ENCODE peak calls at places on chromosomes 2 and 18, in eight cellular contexts. M is tibial artery; X is HepG2; U is CD8-positive, alpha-beta memory T cell; B is BJ; Z is left ventricle myocardium inferior; E is heart left ventricle; O is adipocyte. T is an unnamed sample.

GRCh38 chr2:53131416-53131815 is 636.2 kb upstream of the CHAC2 start:
- DNase-seq in B (no peak), Z (no peak), M (no peak), O (peak), U (no peak), E (no peak), X (no peak), T (no peak)

GRCh38 chr2:127575185-127575765 is 39.8 kb downstream of the MYO7B start:
- DNase-seq in Z (no peak), X (no peak), O (no peak), B (no peak), M (no peak), E (no peak), U (no peak), T (no peak)

GRCh38 chr2:190344275-190344827 is 962 bp downstream of the INPP1 start:
- DNase-seq in E (peak), O (peak), B (no peak), X (peak), U (no peak), M (no peak), Z (peak), T (peak)

GRCh38 chr18:64765908-64766307 is 617.0 kb upstream of the LINC00305 start:
- DNase-seq in X (no peak), Z (no peak), E (no peak), M (no peak), U (no peak), O (no peak), B (no peak), T (no peak)

GRCh38 chr18:45978084-45978483 is 11.0 kb upstream of the EPG5 start:
- DNase-seq in E (no peak), O (no peak), X (no peak), U (no peak), M (no peak), Z (no peak), B (no peak), T (no peak)

GRCh38 chr2:122390406-122390805 is 635.0 kb downstream of the TSN start:
- DNase-seq in B (no peak), X (no peak), O (no peak), U (no peak), Z (no peak), M (no peak), E (no peak), T (no peak)

GRCh38 chr2:182587831-182588230 is 128.2 kb upstream of the DNAJC10 start:
- DNase-seq in O (peak), B (peak), M (no peak), X (no peak), E (no peak), Z (no peak), U (no peak), T (no peak)

GRCh38 chr2:240759454-240759853 is 60.6 kb downstream of the KIF1A start:
- DNase-seq in U (no peak), Z (no peak), B (no peak), E (no peak), O (no peak), X (no peak), M (no peak), T (no peak)

GRCh38 chr2:217227794-217228193 is 367.9 kb upstream of the TNP1 start:
- DNase-seq in E (no peak), Z (no peak), U (no peak), M (no peak), B (no peak), X (no peak), O (no peak), T (no peak)

GRCh38 chr2:237931205-237931721 is 35.6 kb upstream of the UBE2F start:
- DNase-seq in Z (no peak), B (peak), E (no peak), U (no peak), X (no peak), O (peak), M (peak), T (no peak)

GRCh38 chr2:64538764-64539433 is 14.8 kb downstream of the AFTPH start:
- DNase-seq in M (no peak), U (no peak), B (no peak), Z (no peak), E (no peak), X (no peak), O (peak), T (no peak)

GRCh38 chr18:8480506-8481328 is 128.5 kb upstream of the RAB12 start:
- DNase-seq in O (peak), U (no peak), Z (peak), E (peak), M (no peak), X (peak), B (no peak), T (no peak)

GRCh38 chr18:845152-845819 is 33.2 kb upstream of the YES1 start:
- DNase-seq in E (no peak), O (peak), B (peak), U (no peak), M (no peak), X (peak), Z (no peak), T (no peak)

GRCh38 chr18:8339958-8340357 is 269.3 kb upstream of the RAB12 start:
- DNase-seq in B (no peak), O (no peak), M (no peak), E (peak), X (no peak), Z (peak), U (no peak), T (no peak)

GRCh38 chr2:37809525-37809924 is 115.6 kb upstream of the RMDN2 start:
- DNase-seq in X (no peak), B (no peak), Z (no peak), M (peak), U (no peak), E (no peak), O (peak), T (no peak)

GRCh38 chr2:164840930-164841718 is 499 bp downstream of the COBLL1 start:
- DNase-seq in M (peak), B (no peak), X (peak), U (no peak), Z (peak), E (peak), O (peak), T (peak)

GRCh38 chr2:58195668-58196067 is 45.5 kb downstream of the FANCL start:
- DNase-seq in M (no peak), B (no peak), E (no peak), O (peak), X (no peak), Z (no peak), U (no peak), T (no peak)

GRCh38 chr18:47260138-47260923 is 8.9 kb upstream of the SKOR2 start:
- DNase-seq in O (peak), E (no peak), Z (peak), U (no peak), X (peak), B (no peak), M (no peak), T (peak)

GRCh38 chr18:6145645-6146308 is 250.5 kb upstream of the TMEM200C start:
- DNase-seq in Z (peak), E (peak), X (no peak), U (no peak), B (no peak), M (no peak), O (no peak), T (no peak)

GRCh38 chr2:16256601-16257000 is 316.3 kb downstream of the MYCN start:
- DNase-seq in B (no peak), Z (no peak), M (no peak), X (no peak), E (no peak), U (no peak), O (no peak), T (no peak)

GRCh38 chr2:120005834-120006521 is 6.9 kb upstream of the EPB41L5 start:
- DNase-seq in X (no peak), M (no peak), U (no peak), B (no peak), Z (no peak), O (no peak), E (no peak), T (no peak)

DNA sequence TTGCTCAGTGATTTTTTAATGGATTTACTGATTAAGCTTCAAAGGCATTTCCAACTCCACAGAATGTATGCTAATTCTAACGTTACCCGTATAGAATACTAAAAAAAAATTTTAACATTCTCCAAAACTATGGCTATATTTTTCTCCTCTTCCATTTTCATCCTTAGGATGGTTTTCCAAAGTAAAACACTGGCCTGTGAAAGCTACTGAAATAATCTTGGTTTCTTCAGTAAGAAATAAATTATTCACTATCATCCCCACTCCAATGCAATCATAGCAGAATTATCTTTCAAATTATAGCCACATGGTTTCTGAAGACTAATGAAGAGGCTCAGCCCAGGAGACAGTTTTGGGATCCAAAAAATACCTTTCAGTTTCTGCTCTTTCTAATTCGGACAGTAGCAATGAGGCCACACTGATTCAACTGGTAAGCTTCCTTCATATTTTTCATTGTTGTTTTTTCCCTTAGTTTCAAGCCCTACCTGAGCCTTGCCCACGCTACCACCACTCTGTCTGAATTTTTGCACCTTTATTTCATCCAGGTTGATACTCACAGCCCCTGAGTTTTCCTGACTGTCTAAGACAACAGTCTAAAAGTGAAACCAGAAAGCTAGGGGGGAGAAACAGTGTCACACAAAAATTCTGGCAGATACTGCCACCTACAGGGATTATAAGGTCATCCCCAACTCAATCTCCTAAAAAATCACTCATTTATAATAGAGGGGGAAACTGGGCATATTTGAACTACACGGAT is 887.9 kb downstream of the NRXN1 start:
- DNase-seq in X (peak), B (peak), Z (no peak), M (no peak), O (peak), U (no peak), E (no peak), T (no peak)
- H3K4me3 ChIP-seq in X (peak), B (peak), Z (peak), M (peak), O (peak), U (no peak), E (peak), T (peak)

GRCh38 chr18:2532797-2533196 is 38.5 kb downstream of the METTL4 start:
- DNase-seq in Z (no peak), E (no peak), B (no peak), O (no peak), X (no peak), M (no peak), U (no peak), T (no peak)

GRCh38 chr18:2534906-2535305 is 36.4 kb downstream of the METTL4 start:
- DNase-seq in M (no peak), O (no peak), Z (no peak), U (no peak), E (no peak), B (no peak), X (no peak), T (no peak)

GRCh38 chr18:2529154-2529553 is 42.2 kb downstream of the METTL4 start:
- DNase-seq in O (no peak), B (no peak), U (no peak), E (no peak), X (peak), Z (no peak), M (no peak), T (no peak)

GRCh38 chr18:2535419-2535910 is 35.8 kb downstream of the METTL4 start:
- DNase-seq in O (no peak), Z (no peak), M (no peak), X (no peak), B (no peak), E (no peak), U (no peak), T (no peak)

DNA sequence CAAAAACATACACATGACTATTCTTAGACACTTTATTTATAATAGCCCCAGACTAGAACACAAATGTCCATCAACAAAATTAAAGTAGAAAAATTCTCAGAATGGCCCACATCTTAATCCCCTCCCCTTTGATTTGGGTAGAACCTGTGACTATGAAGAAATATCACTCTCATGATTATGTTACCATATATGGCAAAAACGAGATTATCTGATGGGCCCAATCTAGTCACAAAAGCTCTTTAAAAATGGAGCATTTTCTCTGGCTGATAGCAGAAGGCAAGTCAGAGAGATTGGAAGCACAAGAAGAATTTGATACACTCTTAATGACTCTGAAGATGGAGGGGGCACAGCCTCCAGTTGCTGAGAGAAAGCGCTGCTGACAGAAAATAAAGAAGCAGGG is 39.6 kb downstream of the METTL4 start:
- DNase-seq in X (no peak), O (no peak), E (no peak), Z (no peak), M (no peak), B (no peak), U (no peak), T (no peak)
- H3K4me3 ChIP-seq in X (no peak), O (no peak), E (no peak), Z (no peak), M (no peak), B (no peak), U (no peak), T (no peak)

GRCh38 chr2:177211148-177211547 is 1.4 kb upstream of the HNRNPA3 start:
- DNase-seq in O (no peak), M (no peak), Z (no peak), B (no peak), X (no peak), E (no peak), U (no peak), T (no peak)
- H3K4me3 ChIP-seq in O (peak), M (peak), Z (peak), B (peak), X (peak), E (peak), U (peak), T (peak)

DNA sequence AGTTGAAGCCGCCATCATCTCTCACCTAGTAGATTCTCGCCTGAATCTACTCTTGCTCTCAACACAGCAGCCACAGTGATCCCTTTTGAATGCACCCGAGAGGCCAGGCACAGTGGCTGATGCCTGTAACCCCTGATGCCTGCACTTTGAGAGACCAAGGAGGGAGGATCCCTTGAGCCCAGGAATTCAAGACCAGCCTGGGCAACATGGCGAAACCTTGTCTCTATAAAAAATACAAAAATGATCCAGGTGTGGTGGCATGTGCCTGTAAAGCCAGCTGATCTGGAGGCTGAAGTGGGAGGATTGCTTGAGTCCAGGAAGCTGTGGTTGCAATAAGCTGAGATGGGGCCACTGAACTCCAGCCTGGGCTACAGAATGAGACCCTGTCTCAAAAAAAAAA is 60.3 kb upstream of the EML4 start:
- DNase-seq in U (no peak), M (no peak), E (no peak), X (no peak), Z (no peak), B (no peak), O (no peak), T (no peak)
- H3K4me3 ChIP-seq in U (no peak), M (no peak), E (no peak), X (no peak), Z (no peak), B (no peak), O (no peak), T (no peak)

DNA sequence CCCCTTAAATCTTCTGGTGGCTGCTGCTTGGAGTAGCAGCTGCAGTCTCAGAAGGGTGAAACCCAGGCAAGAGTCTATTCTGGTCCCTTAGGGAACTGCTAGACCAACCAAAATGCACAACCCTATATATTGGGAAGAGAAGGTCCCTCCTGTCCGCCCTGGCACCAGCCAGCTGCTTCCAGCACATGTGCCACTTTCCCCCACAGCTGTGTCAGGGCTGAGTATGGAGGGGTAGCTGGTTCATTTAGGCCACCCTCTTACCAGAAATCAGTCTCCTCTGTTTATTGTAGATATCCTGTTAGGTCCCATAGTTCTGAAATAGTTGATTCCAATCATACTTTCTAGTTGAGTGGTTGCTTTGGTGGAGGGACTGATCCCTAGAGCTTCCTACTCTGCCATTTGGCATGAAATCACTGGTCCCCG is 68.9 kb downstream of the BIRC6 start:
- DNase-seq in M (no peak), U (no peak), E (no peak), Z (no peak), X (no peak), O (peak), B (no peak), T (no peak)
- H3K4me3 ChIP-seq in M (peak), U (no peak), E (no peak), Z (no peak), X (no peak), O (peak), B (no peak), T (no peak)

T was measured in right lobe of liver.